ENCODE peak calls at places on chromosomes 5 and 9, in six cellular contexts. M is psoas muscle, F is prostate gland, G is ovary, P is stomach, X is hepatocyte. Y is an unnamed sample.

GRCh38 chr9:78210841-78211301 is 25.0 kb upstream of the CEP78 start:
- DNase-seq in P (no peak), M (no peak), F (no peak), X (no peak), G (no peak), Y (no peak)

GRCh38 chr9:106286249-106286648 is 576.7 kb upstream of the ZNF462 start:
- DNase-seq in P (no peak), G (no peak), M (no peak), F (no peak), X (peak; percentile 51), Y (no peak)

GRCh38 chr5:1511651-1512540 is 11.9 kb downstream of the LPCAT1 start:
- DNase-seq in P (peak; percentile 24), X (no peak), F (no peak), M (peak; percentile 3), G (peak; percentile 27), Y (no peak)

GRCh38 chr9:112838342-112838741 is 52.3 kb downstream of the SLC46A2 start:
- DNase-seq in F (no peak), P (no peak), X (no peak), G (no peak), M (no peak), Y (no peak)

GRCh38 chr5:24609694-24610093 is 35.1 kb downstream of the CDH10 start:
- DNase-seq in F (no peak), X (no peak), G (no peak), P (no peak), M (no peak), Y (no peak)

GRCh38 chr9:1916676-1917075 is 98.5 kb upstream of the SMARCA2 start:
- DNase-seq in M (no peak), F (no peak), G (no peak), X (no peak), P (no peak), Y (no peak)

GRCh38 chr5:115774684-115775083 is 41.8 kb downstream of the CDO1 start:
- DNase-seq in M (no peak), P (no peak), X (no peak), F (no peak), G (no peak), Y (no peak)

GRCh38 chr5:146111409-146111808 is 6.0 kb upstream of the PLAC8L1 start:
- DNase-seq in M (no peak), X (no peak), F (no peak), G (no peak), P (peak; percentile 52), Y (no peak)

GRCh38 chr5:172701336-172702061 is 60.4 kb downstream of the NEURL1B start:
- DNase-seq in X (no peak), G (peak; percentile 31), M (no peak), F (no peak), P (no peak), Y (no peak)

GRCh38 chr9:7147136-7148090 is 389.6 kb downstream of the KDM4C start:
- DNase-seq in M (peak; percentile 57), X (no peak), P (no peak), F (no peak), G (peak; percentile 53), Y (no peak)

GRCh38 chr5:11222169-11222568 is 461.1 kb upstream of the DAP start:
- DNase-seq in P (no peak), X (no peak), G (no peak), F (no peak), M (no peak), Y (no peak)

GRCh38 chr5:103013933-103014552 is 105.9 kb downstream of the GIN1 start:
- DNase-seq in G (no peak), M (no peak), P (no peak), F (no peak), X (no peak), Y (no peak)

GRCh38 chr9:70053864-70054263 is 10.2 kb downstream of the MAMDC2 start:
- DNase-seq in P (no peak), F (peak; percentile 79), G (no peak), M (no peak), X (no peak), Y (no peak)

GRCh38 chr9:79769476-79770275 is 197.9 kb downstream of the TLE4 start:
- DNase-seq in P (no peak), M (no peak), X (no peak), F (no peak), G (no peak), Y (no peak)

GRCh38 chr9:75235632-75236031 is 147.3 kb downstream of the OSTF1 start:
- DNase-seq in F (no peak), M (no peak), X (peak; percentile 67), G (no peak), P (peak; percentile 48), Y (peak; percentile 71)

GRCh38 chr5:9241459-9241858 is 304.4 kb downstream of the SEMA5A start:
- DNase-seq in G (no peak), P (no peak), F (no peak), M (no peak), X (no peak), Y (no peak)

GRCh38 chr9:15373881-15374280 is 48.8 kb upstream of the SNAPC3 start:
- DNase-seq in X (no peak), F (no peak), P (no peak), M (no peak), G (no peak), Y (no peak)

GRCh38 chr9:93295031-93295430 is 111.1 kb downstream of the WNK2 start:
- DNase-seq in P (no peak), G (peak; percentile 64), M (no peak), X (no peak), F (no peak), Y (no peak)

GRCh38 chr5:78264600-78264999 is 29.9 kb downstream of the AP3B1 start:
- DNase-seq in X (no peak), M (no peak), F (no peak), P (no peak), G (no peak), Y (no peak)

GRCh38 chr9:29078063-29078660 is 1504.9 kb upstream of the C9orf72 start:
- DNase-seq in P (no peak), F (no peak), G (no peak), X (no peak), M (no peak), Y (no peak)

GRCh38 chr5:72383280-72384205 is 63.4 kb downstream of the PTCD2 start:
- DNase-seq in F (no peak), X (no peak), G (no peak), P (no peak), M (no peak), Y (peak; percentile 98)

GRCh38 chr5:55763736-55764420 is 26.0 kb downstream of the DDX4 start:
- DNase-seq in X (no peak), M (no peak), P (no peak), F (no peak), G (no peak), Y (no peak)

GRCh38 chr9:110555971-110556370 is 23.6 kb downstream of the SVEP1 start:
- DNase-seq in M (peak; percentile 61), P (peak; percentile 28), X (peak; percentile 40), F (no peak), G (peak; percentile 56), Y (no peak)

GRCh38 chr5:72036951-72037350 is 70.3 kb upstream of the MAP1B start:
- DNase-seq in M (no peak), P (no peak), X (no peak), G (no peak), F (no peak), Y (peak; percentile 26)

GRCh38 chr5:43425965-43426364 is 13.8 kb upstream of the CCL28 start:
- DNase-seq in P (peak; percentile 37), G (no peak), X (peak; percentile 25), F (no peak), M (no peak), Y (no peak)

GRCh38 chr5:141356133-141356532 is 1.3 kb downstream of the PCDHGA4 start:
- DNase-seq in P (no peak), F (no peak), G (no peak), M (no peak), X (no peak), Y (no peak)
- H3K9me3 ChIP-seq in P (peaks cover 85% of the 10 kb centered on the region), F (no peaks in the 10 kb centered on the region), G (peaks cover 7% of the 10 kb centered on the region), M (peaks cover 20% of the 10 kb centered on the region), X (no peaks in the 10 kb centered on the region), Y (peaks cover 33% of the 10 kb centered on the region)

GRCh38 chr5:179060116-179061008 is at the start of gene ZNF354C:
- DNase-seq in F (peak; percentile 79), P (peak; percentile 86), M (peak; percentile 92), G (peak; percentile 93), X (peak; percentile 93), Y (peak; percentile 65)

GRCh38 chr5:179055436-179055835 is 4.7 kb upstream of the ZNF354C start:
- DNase-seq in G (no peak), X (no peak), P (no peak), F (no peak), M (no peak), Y (peak; percentile 77)

GRCh38 chr5:179065703-179066102 is 5.5 kb downstream of the ZNF354C start:
- DNase-seq in F (no peak), G (no peak), M (no peak), X (no peak), P (no peak), Y (no peak)

DNA sequence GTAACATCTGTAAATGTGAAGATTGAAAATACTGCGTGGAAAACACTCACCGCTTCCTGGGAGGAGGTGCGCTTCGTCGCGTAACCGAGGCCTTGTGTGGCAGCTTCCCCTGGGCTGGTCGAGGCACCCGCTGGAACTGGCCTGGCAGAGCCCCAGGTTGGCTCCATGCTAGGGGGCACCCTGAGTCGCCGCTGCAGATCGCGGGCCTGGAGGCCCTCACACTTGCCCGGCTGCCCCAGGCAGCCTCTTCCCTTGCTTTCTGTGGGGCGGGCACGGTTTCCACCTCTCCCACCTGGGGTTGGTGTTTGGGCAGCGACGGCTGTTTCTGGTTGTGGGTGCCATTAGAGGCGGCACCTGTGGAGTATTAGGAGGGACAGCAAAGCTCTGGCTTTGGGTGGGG is 852 bp downstream of the ZNF354C start:
- DNase-seq in G (peak; percentile 45), X (no peak), P (no peak), F (no peak), M (peak; percentile 14), Y (no peak)
- H3K4me3 ChIP-seq in G (peak overlapping the region; percentile 96), X (peak overlapping the region; percentile 68), P (peak overlapping the region; percentile 93), F (peak overlapping the region; percentile 89), M (peak overlapping the region; percentile 82), Y (no peak overlapping the region)

DNA sequence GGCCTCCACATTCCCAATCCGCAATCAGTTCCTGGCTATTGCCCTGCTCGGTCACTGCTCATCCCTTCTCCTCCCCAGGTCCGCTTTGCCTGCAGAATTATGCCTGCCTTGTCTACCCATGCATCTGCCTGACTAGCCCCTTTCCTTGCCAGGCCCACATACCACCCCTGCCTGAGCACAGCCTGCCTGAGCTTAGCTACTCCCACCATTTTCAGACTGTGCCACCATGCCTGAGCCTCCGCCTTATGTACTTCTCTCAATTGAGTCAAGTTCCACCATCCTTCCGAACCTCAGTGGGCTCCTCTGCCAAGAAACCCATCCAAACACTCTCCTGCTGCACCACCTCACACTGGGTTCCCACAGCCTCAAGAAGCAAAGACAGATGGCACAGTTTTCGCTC is 23.3 kb downstream of the P4HA2 start:
- DNase-seq in X (no peak), P (no peak), G (no peak), M (no peak), F (no peak), Y (no peak)
- H3K9me3 ChIP-seq in X (no peaks in the 10 kb centered on the region), P (no peaks in the 10 kb centered on the region), G (no peaks in the 10 kb centered on the region), M (no peaks in the 10 kb centered on the region), F (no peaks in the 10 kb centered on the region), Y (peaks cover 2% of the 10 kb centered on the region)

GRCh38 chr5:149938791-149939358 is 5.7 kb downstream of the PDE6A start:
- DNase-seq in X (peak; percentile 41), P (no peak), G (no peak), M (peak; percentile 26), F (peak; percentile 54), Y (peak; percentile 97)
- H3K4me3 ChIP-seq in X (no peak overlapping the region), P (no peak overlapping the region), G (no peak overlapping the region), M (no peak overlapping the region), F (no peak overlapping the region), Y (no peak overlapping the region)